ENCODE peak calls at places on chromosomes 11 and 22, in nine cellular contexts. D is ovary; R is left ventricle myocardium inferior; M is Caco-2; O is heart right ventricle; U is naive thymus-derived CD4-positive, alpha-beta T cell; B is neuronal stem cell; H is K562; Q is breast epithelium. K is an unnamed sample. For H3K27me3 and H3K9me3, the result is how much of the 10 kb centered on the place peaks cover.

GRCh38 chr22:35726398-35726797 is 8.7 kb downstream of the APOL5 start:
- DNase-seq in D (no peak), R (no peak), M (no peak), O (no peak), U (no peak), B (no peak), H (no peak), Q (no peak), K (no peak)

GRCh38 chr11:68313574-68314202 is 1.3 kb downstream of the LRP5 start:
- DNase-seq in D (no peak), R (no peak), M (peak), O (no peak), U (no peak), B (no peak), H (peak), Q (no peak), K (no peak)

GRCh38 chr11:8779732-8780131 is 97.1 kb downstream of the RPL27A start:
- DNase-seq in D (no peak), R (no peak), M (no peak), O (no peak), U (no peak), B (no peak), H (no peak), Q (no peak), K (no peak)

GRCh38 chr11:4187055-4187988 is 92.7 kb downstream of the RRM1 start:
- DNase-seq in D (peak), R (peak), M (peak), O (peak), U (peak), B (peak), H (peak), Q (peak), K (peak)

GRCh38 chr11:128848815-128849455 is 18.2 kb downstream of the KCNJ1 start:
- DNase-seq in D (no peak), R (peak), M (peak), O (peak), U (peak), B (peak), H (peak), Q (no peak), K (peak)

GRCh38 chr22:29307658-29308147 is 1.3 kb downstream of the GAS2L1 start:
- DNase-seq in D (no peak), R (no peak), M (no peak), O (no peak), U (no peak), B (no peak), H (no peak), Q (no peak), K (no peak)

GRCh38 chr11:34631737-34632104 is 10.8 kb downstream of the EHF start:
- DNase-seq in D (no peak), R (no peak), M (no peak), O (no peak), U (no peak), B (no peak), H (no peak), Q (peak), K (no peak)

GRCh38 chr11:132106336-132106982 is 736.0 kb downstream of the NTM start:
- DNase-seq in D (no peak), R (no peak), M (no peak), O (no peak), U (no peak), B (no peak), H (no peak), Q (no peak), K (no peak)

GRCh38 chr11:63919267-63920125 is 2.5 kb upstream of the RCOR2 start:
- DNase-seq in D (peak), R (peak), M (no peak), O (peak), U (no peak), B (peak), H (peak), Q (no peak), K (no peak)

GRCh38 chr11:123357353-123357989 is 72.6 kb upstream of the GRAMD1B start:
- DNase-seq in D (no peak), R (no peak), M (no peak), O (no peak), U (no peak), B (no peak), H (no peak), Q (no peak), K (no peak)

GRCh38 chr11:86291466-86292262 is 10.4 kb upstream of the HIKESHI start:
- DNase-seq in D (peak), R (no peak), M (peak), O (no peak), U (peak), B (peak), H (peak), Q (no peak), K (peak)

GRCh38 chr11:16795146-16795545 is 56.7 kb downstream of the C11orf58 start:
- DNase-seq in D (no peak), R (no peak), M (no peak), O (no peak), U (no peak), B (no peak), H (no peak), Q (no peak), K (no peak)

GRCh38 chr11:71256080-71256479 is 3.7 kb upstream of the SHANK2 start:
- DNase-seq in D (no peak), R (no peak), M (peak), O (no peak), U (no peak), B (no peak), H (no peak), Q (peak), K (no peak)

GRCh38 chr22:23856721-23857605 is 712 bp upstream of the SLC2A11 start:
- DNase-seq in D (peak), R (no peak), M (peak), O (peak), U (no peak), B (peak), H (no peak), Q (peak), K (no peak)

GRCh38 chr22:42001127-42001526 is 2.5 kb downstream of the WBP2NL start:
- DNase-seq in D (no peak), R (no peak), M (no peak), O (no peak), U (no peak), B (no peak), H (no peak), Q (no peak), K (no peak)

GRCh38 chr11:9753031-9753430 is 89.2 kb downstream of the SWAP70 start:
- DNase-seq in D (no peak), R (no peak), M (no peak), O (no peak), U (no peak), B (no peak), H (no peak), Q (no peak), K (no peak)

GRCh38 chr11:58928691-58929090 is 10.6 kb upstream of the GLYATL1 start:
- DNase-seq in D (no peak), R (no peak), M (no peak), O (no peak), U (no peak), B (no peak), H (no peak), Q (no peak), K (no peak)

DNA sequence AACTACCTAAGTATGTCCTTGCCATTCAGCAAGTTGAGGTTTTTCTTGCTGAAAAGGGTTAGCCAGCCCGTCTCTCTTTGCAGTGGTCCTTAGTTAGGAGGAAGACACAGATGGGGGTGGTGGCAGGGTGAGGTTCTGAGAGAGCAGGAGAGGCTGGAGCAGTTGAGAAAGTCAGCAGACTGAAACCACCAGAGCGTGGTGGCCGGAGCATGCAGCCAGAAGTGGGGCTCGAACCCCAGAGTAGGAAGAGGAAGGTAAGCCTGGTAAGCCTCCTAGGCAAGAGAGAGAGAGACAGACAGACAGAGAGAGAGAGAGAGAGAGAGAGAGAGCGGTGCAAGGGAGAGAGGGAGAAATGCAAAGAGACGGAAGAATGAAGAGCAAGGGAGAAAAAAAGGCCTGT is 9.2 kb upstream of the SCN4B start:
- DNase-seq in D (no peak), R (no peak), M (no peak), O (no peak), U (no peak), B (no peak), H (no peak), Q (no peak), K (no peak)
- H3K27me3 ChIP-seq in D (under half), R (under half), M (under half), O (under half), U (under half), B (under half), H (under half), Q (under half), K (under half)

GRCh38 chr11:2348986-2349385 is 28.1 kb upstream of the CD81 start:
- DNase-seq in D (no peak), R (no peak), M (no peak), O (no peak), U (no peak), B (no peak), H (no peak), Q (no peak), K (no peak)
- H3K9me3 ChIP-seq in D (under half), R (under half), M (under half), O (under half), U (under half), B (under half), H (under half), Q (under half), K (under half)

GRCh38 chr22:19728836-19729235 is 5.5 kb downstream of the GP1BB start:
- DNase-seq in D (no peak), R (no peak), M (no peak), O (no peak), U (no peak), B (no peak), H (no peak), Q (no peak), K (no peak)
- H3K27me3 ChIP-seq in D (under half), R (under half), M (under half), O (under half), U (under half), B (half or more), H (under half), Q (under half), K (under half)

DNA sequence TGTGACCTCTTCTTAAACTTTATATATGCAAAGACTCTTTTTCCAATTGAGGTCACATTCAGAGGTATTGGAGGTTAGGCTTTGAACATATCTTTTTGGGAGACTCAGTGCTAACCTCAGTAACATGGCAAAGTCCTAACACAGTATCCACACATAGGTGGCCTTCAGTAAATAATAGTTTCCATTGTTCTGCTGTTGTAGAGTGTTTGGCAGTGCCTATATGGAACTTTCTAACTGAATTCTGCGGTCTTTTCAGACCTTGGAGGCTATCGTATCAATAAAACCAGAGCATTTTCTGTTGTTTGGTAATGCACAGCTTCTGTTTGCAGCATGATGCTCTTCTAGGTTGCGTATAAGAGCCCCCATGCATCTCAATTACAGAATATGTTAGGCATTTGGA is 47.0 kb downstream of the LDLRAD3 start:
- DNase-seq in D (no peak), R (no peak), M (no peak), O (no peak), U (no peak), B (no peak), H (no peak), Q (no peak), K (no peak)
- H3K9me3 ChIP-seq in D (under half), R (under half), M (under half), O (under half), U (under half), B (under half), H (under half), Q (under half), K (under half)

DNA sequence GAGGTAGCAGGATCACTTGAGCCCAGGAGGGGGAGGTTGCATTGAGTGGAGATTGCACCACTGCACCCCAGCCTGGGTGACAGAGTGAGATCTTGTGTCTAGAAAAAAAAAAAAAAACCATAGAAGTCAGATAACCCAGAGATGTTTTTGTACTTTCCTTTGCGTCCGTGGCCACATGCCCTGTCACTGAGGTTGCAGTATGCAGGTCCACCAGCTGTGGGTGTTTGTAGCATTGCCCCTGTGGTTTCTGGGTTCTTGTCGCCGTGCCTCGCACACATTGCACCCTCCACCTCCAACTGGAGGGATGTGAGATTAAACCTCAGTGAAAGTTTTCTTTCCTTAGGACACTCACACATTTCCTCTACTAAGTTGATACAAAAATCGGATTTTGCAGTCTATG is 70.3 kb downstream of the TNRC6B start:
- DNase-seq in D (no peak), R (no peak), M (no peak), O (no peak), U (peak), B (no peak), H (no peak), Q (no peak), K (peak)
- H3K27me3 ChIP-seq in D (under half), R (under half), M (under half), O (under half), U (under half), B (under half), H (under half), Q (under half), K (under half)

DNA sequence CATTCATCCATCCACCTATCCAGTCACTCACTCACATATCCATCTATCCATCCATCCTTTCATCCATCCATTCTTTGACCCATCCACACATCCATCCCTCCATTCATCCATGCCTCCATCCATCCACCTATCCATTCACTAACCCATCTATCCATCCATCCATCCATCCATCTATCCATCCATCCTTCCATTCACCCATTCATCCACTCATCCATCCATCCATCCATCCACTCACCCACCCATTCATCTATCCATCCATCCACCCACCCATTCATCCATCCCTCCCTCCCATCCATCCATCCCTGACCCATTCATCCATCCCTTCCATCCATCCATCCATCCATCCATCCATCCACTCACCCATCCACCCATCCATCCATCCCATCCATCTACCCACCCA is 4.9 kb upstream of the MUC2 start:
- DNase-seq in D (no peak), R (no peak), M (no peak), O (no peak), U (no peak), B (no peak), H (no peak), Q (no peak), K (no peak)
- H3K9me3 ChIP-seq in D (under half), R (under half), M (under half), O (under half), U (under half), B (under half), H (under half), Q (under half), K (under half)